ENCODE peak calls at places on chromosome 20, in four cellular contexts. F is GM12878, Z is HepG2, R is A549. N is an unnamed sample.
A peak's percentile ranks its signal among the peaks of the same experiment; 100 is the strongest.

GRCh38 chr20:62684986-62685385 is 23.6 kb upstream of the NTSR1 start:
- DNase-seq in F (no peak), Z (no peak), R (no peak), N (no peak)

GRCh38 chr20:8228315-8228714 is 96.2 kb downstream of the PLCB1 start:
- DNase-seq in F (no peak), Z (no peak), R (no peak), N (no peak)

GRCh38 chr20:59176812-59177211 is 13.2 kb downstream of the ZNF831 start:
- DNase-seq in F (no peak), Z (no peak), R (no peak), N (no peak)

GRCh38 chr20:10379761-10380160 is 54.3 kb downstream of the MKKS start:
- DNase-seq in F (no peak), Z (no peak), R (no peak), N (no peak)

GRCh38 chr20:15977758-15978157 is 595.5 kb downstream of the KIF16B start:
- DNase-seq in F (no peak), Z (no peak), R (no peak), N (no peak)

GRCh38 chr20:45835230-45836224 is 1.9 kb downstream of the SNX21 start:
- DNase-seq in F (no peak), Z (no peak), R (no peak), N (no peak)

GRCh38 chr20:23332467-23332866 is 18.1 kb upstream of the NXT1 start:
- DNase-seq in F (no peak), Z (no peak), R (no peak), N (no peak)

GRCh38 chr20:21074605-21075336 is 31.4 kb downstream of the LINC00237 start:
- DNase-seq in F (peak; percentile 50), Z (no peak), R (no peak), N (no peak)

GRCh38 chr20:54268941-54269340 is 61.1 kb downstream of the PFDN4 start:
- DNase-seq in F (no peak), Z (peak; percentile 21), R (no peak), N (no peak)

GRCh38 chr20:11248691-11249178 is 574.9 kb upstream of the JAG1 start:
- DNase-seq in F (no peak), Z (no peak), R (no peak), N (no peak)

GRCh38 chr20:20358801-20359200 is 9.1 kb upstream of the INSM1 start:
- DNase-seq in F (no peak), Z (no peak), R (no peak), N (no peak)

GRCh38 chr20:24382330-24382729 is 87.1 kb upstream of the SYNDIG1 start:
- DNase-seq in F (no peak), Z (no peak), R (no peak), N (peak; percentile 44)

GRCh38 chr20:62234346-62234745 is 4.0 kb upstream of the OSBPL2 start:
- DNase-seq in F (no peak), Z (no peak), R (no peak), N (no peak)

GRCh38 chr20:40777653-40778052 is 88.6 kb upstream of the MAFB start:
- DNase-seq in F (no peak), Z (no peak), R (no peak), N (no peak)

GRCh38 chr20:13492001-13492480 is 146.7 kb downstream of the TASP1 start:
- DNase-seq in F (no peak), Z (no peak), R (peak; percentile 25), N (no peak)

GRCh38 chr20:8608470-8608869 is 460.4 kb upstream of the PLCB4 start:
- DNase-seq in F (no peak), Z (no peak), R (no peak), N (no peak)

GRCh38 chr20:17611540-17612286 is 41.8 kb downstream of the DSTN start:
- DNase-seq in F (no peak), Z (peak; percentile 65), R (peak; percentile 31), N (peak; percentile 43)

GRCh38 chr20:31237763-31238162 is 19.7 kb upstream of the DEFB115 start:
- DNase-seq in F (no peak), Z (no peak), R (no peak), N (no peak)

GRCh38 chr20:35467339-35468224 is 12.2 kb downstream of the CEP250 start:
- DNase-seq in F (no peak), Z (peak; percentile 91), R (no peak), N (no peak)
- TF ChIP-seq PBX3 in F (no peak), Z (no peak), R (no peak), N (peak; percentile 82)

GRCh38 chr20:49594143-49594928 is 26.4 kb upstream of the PTGIS start:
- DNase-seq in F (no peak), Z (no peak), R (no peak), N (no peak)
- TF ChIP-seq PBX3 in F (no peak), Z (no peak), R (no peak), N (no peak)

GRCh38 chr20:64153861-64154589 is 10.2 kb upstream of the MYT1 start:
- DNase-seq in F (no peak), Z (no peak), R (no peak), N (no peak)
- TF ChIP-seq PBX3 in F (no peak), Z (no peak), R (no peak), N (no peak)

GRCh38 chr20:3673551-3674070 is 8.2 kb downstream of the ADAM33 start:
- DNase-seq in F (no peak), Z (no peak), R (no peak), N (no peak)

GRCh38 chr20:3674447-3674846 is 7.4 kb downstream of the ADAM33 start:
- DNase-seq in F (no peak), Z (no peak), R (peak; percentile 51), N (no peak)

GRCh38 chr20:3677733-3678132 is 4.1 kb downstream of the ADAM33 start:
- DNase-seq in F (no peak), Z (no peak), R (no peak), N (no peak)

GRCh38 chr20:3672864-3673550 is 8.8 kb downstream of the ADAM33 start:
- DNase-seq in F (no peak), Z (no peak), R (no peak), N (no peak)

DNA sequence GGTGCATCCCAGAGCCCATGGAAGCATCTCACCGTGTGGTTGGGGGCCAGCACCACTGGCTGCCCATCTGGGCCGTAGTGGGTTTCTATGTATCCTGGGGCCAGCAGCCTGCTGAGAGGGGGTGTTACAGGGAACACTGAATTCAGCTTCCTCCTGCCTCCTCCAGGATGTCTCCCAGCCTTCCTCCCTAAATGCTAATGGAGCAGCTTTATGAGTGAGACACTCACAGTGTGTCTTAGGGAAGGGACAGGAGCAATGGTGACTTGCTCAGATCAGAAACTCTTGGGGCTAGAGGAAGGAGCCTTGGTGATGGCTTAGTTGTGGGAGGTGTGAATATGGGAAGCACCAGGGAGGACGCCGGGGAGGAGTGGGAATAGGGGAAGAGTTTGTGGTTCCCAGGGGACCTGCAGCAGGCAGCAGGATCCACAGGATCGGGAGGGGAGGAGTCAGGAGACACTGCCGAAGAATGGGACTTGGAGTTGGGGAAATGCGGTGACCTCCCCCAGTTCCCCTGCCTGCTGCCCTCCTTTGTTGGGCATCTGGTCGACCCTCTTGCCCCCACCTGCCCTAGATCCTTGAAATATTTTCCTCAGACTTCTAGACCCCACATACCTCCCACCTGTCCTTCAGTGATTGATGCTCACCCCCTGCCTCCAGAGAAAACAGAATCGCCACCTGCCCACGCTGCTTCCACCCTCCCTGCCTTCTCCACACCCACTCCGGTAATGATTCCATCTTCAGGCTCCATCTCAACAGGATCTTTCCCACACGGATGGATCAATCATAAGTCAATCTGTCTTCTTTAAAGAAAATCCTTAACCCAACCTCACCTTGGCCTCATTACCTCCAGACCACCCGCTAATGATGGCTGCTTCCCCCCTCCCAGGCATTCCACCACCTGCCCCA is 6.6 kb downstream of the ADAM33 start:
- DNase-seq in F (no peak), Z (no peak), R (no peak), N (no peak)
- TF ChIP-seq PBX3 in F (no peak), Z (no peak), R (no peak), N (no peak)

GRCh38 chr20:34980543-34981213 is 25.0 kb downstream of the MYH7B start:
- DNase-seq in F (no peak), Z (no peak), R (no peak), N (peak; percentile 61)
- TF ChIP-seq PBX3 in F (no peak), Z (no peak), R (no peak), N (no peak)

DNA sequence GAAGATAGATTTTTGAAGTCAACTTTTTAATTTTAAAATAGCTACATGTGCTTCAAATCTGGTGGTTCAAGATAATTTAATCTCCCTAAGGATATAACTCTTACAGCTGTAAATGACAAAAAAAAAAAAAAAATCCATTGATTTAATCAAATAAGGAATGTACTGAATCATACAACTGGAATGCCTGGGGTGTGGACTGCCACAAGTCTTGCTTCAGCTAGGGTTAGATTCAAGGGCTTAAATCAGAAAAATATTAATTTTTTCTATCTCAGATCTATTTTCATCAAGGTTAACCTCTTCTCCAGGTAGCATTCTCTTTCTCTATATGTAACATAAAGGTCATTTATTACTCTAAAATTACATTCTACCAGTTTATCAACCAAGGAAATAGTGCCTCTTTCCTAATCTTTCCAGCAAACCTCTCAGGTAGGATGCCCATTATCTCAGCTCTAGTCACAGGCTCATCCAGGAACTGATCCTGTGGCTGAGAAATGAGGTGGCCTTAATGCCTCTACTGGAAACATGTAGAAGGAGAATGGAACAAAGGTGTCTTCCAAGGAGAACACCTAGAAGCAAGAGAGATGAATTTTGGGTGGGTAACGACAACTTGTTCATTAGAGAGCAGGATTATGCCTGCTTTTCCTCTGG is 466.9 kb downstream of the CBLN4 start:
- DNase-seq in F (no peak), Z (no peak), R (no peak), N (no peak)
- TF ChIP-seq PBX3 in F (no peak), Z (no peak), R (no peak), N (no peak)

GRCh38 chr20:50269111-50270033 is 78.7 kb downstream of the CEBPB start:
- DNase-seq in F (no peak), Z (no peak), R (no peak), N (no peak)
- TF ChIP-seq PBX3 in F (no peak), Z (no peak), R (no peak), N (no peak)

GRCh38 chr20:47428164-47428563 is 71.7 kb upstream of the ZMYND8 start:
- DNase-seq in F (no peak), Z (no peak), R (no peak), N (no peak)

GRCh38 chr20:47428851-47429336 is 72.4 kb upstream of the ZMYND8 start:
- DNase-seq in F (no peak), Z (peak; percentile 85), R (no peak), N (no peak)

GRCh38 chr20:47427746-47428145 is 71.2 kb upstream of the ZMYND8 start:
- DNase-seq in F (no peak), Z (no peak), R (no peak), N (no peak)

GRCh38 chr20:47430862-47431588 is 70.7 kb upstream of the NCOA3 start:
- DNase-seq in F (no peak), Z (no peak), R (no peak), N (no peak)

GRCh38 chr20:47429409-47429808 is 72.3 kb upstream of the NCOA3 start:
- DNase-seq in F (no peak), Z (peak; percentile 81), R (no peak), N (no peak)
- TF ChIP-seq PBX3 in F (no peak), Z (no peak), R (no peak), N (no peak)

N was measured in SK-N-SH.